ENCODE peak calls at places on chromosome 1, in eight cellular contexts. One of them, this sample, is unnamed.

GRCh38 chr1:247493106-247493505 is 35.2 kb upstream of the OR2B11 start:
- DNase-seq in Caco-2: no peak
- DNase-seq in spleen: no peak
- DNase-seq in A549: no peak
- DNase-seq in astrocyte of the spinal cord: no peak
- DNase-seq in astrocyte: no peak
- DNase-seq in body of pancreas: no peak
- DNase-seq in left ventricle myocardium inferior: no peak
- DNase-seq in this sample: no peak

GRCh38 chr1:34547043-34547674 is 207.7 kb upstream of the GJB5 start:
- DNase-seq in Caco-2: peak; percentile 51
- DNase-seq in spleen: no peak
- DNase-seq in A549: peak; percentile 3
- DNase-seq in astrocyte of the spinal cord: no peak
- DNase-seq in astrocyte: no peak
- DNase-seq in body of pancreas: no peak
- DNase-seq in left ventricle myocardium inferior: no peak
- DNase-seq in this sample: peak; percentile 2

GRCh38 chr1:174884001-174884400 is 115.7 kb upstream of the CACYBP start:
- DNase-seq in Caco-2: no peak
- DNase-seq in spleen: no peak
- DNase-seq in A549: no peak
- DNase-seq in astrocyte of the spinal cord: no peak
- DNase-seq in astrocyte: no peak
- DNase-seq in body of pancreas: no peak
- DNase-seq in left ventricle myocardium inferior: no peak
- DNase-seq in this sample: no peak

GRCh38 chr1:91804546-91805023 is 81.4 kb downstream of the TGFBR3 start:
- DNase-seq in Caco-2: no peak
- DNase-seq in spleen: no peak
- DNase-seq in A549: no peak
- DNase-seq in astrocyte of the spinal cord: peak; percentile 89
- DNase-seq in astrocyte: peak; percentile 93
- DNase-seq in body of pancreas: no peak
- DNase-seq in left ventricle myocardium inferior: no peak
- DNase-seq in this sample: peak; percentile 78

GRCh38 chr1:56790036-56790435 is 29.2 kb downstream of the FYB2 start:
- DNase-seq in Caco-2: no peak
- DNase-seq in spleen: no peak
- DNase-seq in A549: no peak
- DNase-seq in astrocyte of the spinal cord: no peak
- DNase-seq in astrocyte: no peak
- DNase-seq in body of pancreas: no peak
- DNase-seq in left ventricle myocardium inferior: no peak
- DNase-seq in this sample: no peak

GRCh38 chr1:39622427-39622826 is 17.0 kb downstream of the HEYL start:
- DNase-seq in Caco-2: no peak
- DNase-seq in spleen: no peak
- DNase-seq in A549: no peak
- DNase-seq in astrocyte of the spinal cord: no peak
- DNase-seq in astrocyte: no peak
- DNase-seq in body of pancreas: no peak
- DNase-seq in left ventricle myocardium inferior: no peak
- DNase-seq in this sample: no peak

GRCh38 chr1:63643926-63644325 is 50.7 kb downstream of the PGM1 start:
- DNase-seq in Caco-2: no peak
- DNase-seq in spleen: no peak
- DNase-seq in A549: no peak
- DNase-seq in astrocyte of the spinal cord: no peak
- DNase-seq in astrocyte: no peak
- DNase-seq in body of pancreas: peak; percentile 57
- DNase-seq in left ventricle myocardium inferior: peak; percentile 29
- DNase-seq in this sample: no peak

GRCh38 chr1:208479435-208479834 is 235.3 kb upstream of the PLXNA2 start:
- DNase-seq in Caco-2: no peak
- DNase-seq in spleen: no peak
- DNase-seq in A549: no peak
- DNase-seq in astrocyte of the spinal cord: no peak
- DNase-seq in astrocyte: no peak
- DNase-seq in body of pancreas: no peak
- DNase-seq in left ventricle myocardium inferior: no peak
- DNase-seq in this sample: no peak

GRCh38 chr1:5911157-5911556 is 81.1 kb downstream of the NPHP4 start:
- DNase-seq in Caco-2: no peak
- DNase-seq in spleen: peak; percentile 37
- DNase-seq in A549: no peak
- DNase-seq in astrocyte of the spinal cord: no peak
- DNase-seq in astrocyte: no peak
- DNase-seq in body of pancreas: no peak
- DNase-seq in left ventricle myocardium inferior: no peak
- DNase-seq in this sample: no peak

GRCh38 chr1:211476200-211476849 is 15.6 kb downstream of the RD3 start:
- DNase-seq in Caco-2: peak; percentile 81
- DNase-seq in spleen: peak; percentile 87
- DNase-seq in A549: peak; percentile 72
- DNase-seq in astrocyte of the spinal cord: peak; percentile 66
- DNase-seq in astrocyte: peak; percentile 47
- DNase-seq in body of pancreas: peak; percentile 79
- DNase-seq in left ventricle myocardium inferior: peak; percentile 58
- DNase-seq in this sample: peak; percentile 86

DNA sequence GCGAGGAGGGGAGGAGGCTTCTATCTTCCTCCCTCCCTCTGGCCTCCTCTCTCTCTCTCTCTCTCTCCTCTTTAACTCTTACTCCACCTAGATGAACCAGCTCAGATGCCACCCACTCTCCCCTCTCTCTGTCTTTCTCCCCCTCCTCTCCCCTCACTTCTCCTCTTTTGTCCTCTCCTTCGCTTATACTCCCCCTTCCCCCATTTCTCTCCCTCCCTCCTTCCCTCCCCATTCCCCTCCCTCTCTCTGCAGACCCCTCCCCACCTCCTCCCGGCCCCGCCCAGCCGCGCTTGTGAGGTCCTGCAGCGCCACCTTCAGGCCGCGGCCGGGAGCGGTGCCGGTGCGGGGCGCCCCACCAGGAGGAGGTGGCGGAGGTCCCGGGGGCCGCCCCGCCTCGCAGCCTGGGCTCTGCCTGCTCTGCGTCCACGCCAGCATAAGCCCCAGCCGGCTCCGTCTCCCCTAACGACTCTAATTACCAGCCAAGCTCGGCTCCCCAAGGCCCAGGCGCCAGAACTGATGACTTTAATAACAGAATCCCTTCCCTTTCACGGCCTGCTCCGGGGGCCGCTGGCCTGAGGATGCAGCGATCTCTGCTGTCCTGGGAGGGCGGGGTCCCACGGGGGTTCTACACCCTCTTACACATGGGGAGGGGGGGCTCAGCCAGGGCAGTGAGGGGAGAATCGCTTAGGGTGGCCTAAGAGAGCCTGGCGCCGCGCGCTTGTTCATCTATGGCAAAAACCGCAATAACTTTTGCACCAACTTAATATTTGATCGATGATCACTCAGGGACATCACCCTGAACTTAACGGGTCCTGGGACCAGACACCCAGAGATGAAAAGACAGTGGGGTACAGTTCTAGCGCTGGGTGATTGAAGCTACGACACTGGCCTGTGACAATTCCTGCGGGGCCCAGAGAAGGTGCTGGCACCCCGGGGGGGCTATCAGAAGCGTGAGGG is 637.3 kb downstream of the MATN1 start:
- DNase-seq in Caco-2: peak; percentile 3
- DNase-seq in spleen: no peak
- DNase-seq in A549: peak; percentile 44
- DNase-seq in astrocyte of the spinal cord: peak; percentile 74
- DNase-seq in astrocyte: peak; percentile 43
- DNase-seq in body of pancreas: peak; percentile 32
- DNase-seq in left ventricle myocardium inferior: peak; percentile 55
- DNase-seq in this sample: peak; percentile 36
- TF ChIP-seq CTCF in Caco-2: no peak
- TF ChIP-seq CTCF in spleen: peak; percentile 13
- TF ChIP-seq CTCF in A549: peak; percentile 68
- TF ChIP-seq CTCF in astrocyte of the spinal cord: peak; percentile 69
- TF ChIP-seq CTCF in astrocyte: no peak
- TF ChIP-seq CTCF in body of pancreas: peak; percentile 46
- TF ChIP-seq CTCF in left ventricle myocardium inferior: peak; percentile 71
- TF ChIP-seq CTCF in this sample: peak; percentile 46

GRCh38 chr1:159014851-159015250 is 5.1 kb downstream of the IFI16 start:
- DNase-seq in Caco-2: no peak
- DNase-seq in spleen: no peak
- DNase-seq in A549: no peak
- DNase-seq in astrocyte of the spinal cord: no peak
- DNase-seq in astrocyte: no peak
- DNase-seq in body of pancreas: no peak
- DNase-seq in left ventricle myocardium inferior: no peak
- DNase-seq in this sample: no peak

GRCh38 chr1:159014003-159014571 is 4.4 kb downstream of the IFI16 start:
- DNase-seq in Caco-2: no peak
- DNase-seq in spleen: no peak
- DNase-seq in A549: no peak
- DNase-seq in astrocyte of the spinal cord: no peak
- DNase-seq in astrocyte: no peak
- DNase-seq in body of pancreas: no peak
- DNase-seq in left ventricle myocardium inferior: no peak
- DNase-seq in this sample: no peak

GRCh38 chr1:159010398-159010797 is 691 bp downstream of the IFI16 start:
- DNase-seq in Caco-2: no peak
- DNase-seq in spleen: no peak
- DNase-seq in A549: no peak
- DNase-seq in astrocyte of the spinal cord: no peak
- DNase-seq in astrocyte: no peak
- DNase-seq in body of pancreas: no peak
- DNase-seq in left ventricle myocardium inferior: no peak
- DNase-seq in this sample: no peak

GRCh38 chr1:159011701-159012100 is 2.0 kb downstream of the IFI16 start:
- DNase-seq in Caco-2: no peak
- DNase-seq in spleen: no peak
- DNase-seq in A549: no peak
- DNase-seq in astrocyte of the spinal cord: no peak
- DNase-seq in astrocyte: no peak
- DNase-seq in body of pancreas: no peak
- DNase-seq in left ventricle myocardium inferior: no peak
- DNase-seq in this sample: no peak

GRCh38 chr1:159012495-159012894 is 2.8 kb downstream of the IFI16 start:
- DNase-seq in Caco-2: no peak
- DNase-seq in spleen: peak; percentile 76
- DNase-seq in A549: no peak
- DNase-seq in astrocyte of the spinal cord: peak; percentile 14
- DNase-seq in astrocyte: peak; percentile 22
- DNase-seq in body of pancreas: no peak
- DNase-seq in left ventricle myocardium inferior: no peak
- DNase-seq in this sample: no peak
- H3K4me3 ChIP-seq in Caco-2: no peak overlapping the region
- H3K4me3 ChIP-seq in spleen: peak overlapping the region; percentile 54
- H3K4me3 ChIP-seq in A549: no peak overlapping the region
- H3K4me3 ChIP-seq in astrocyte of the spinal cord: peak overlapping the region; percentile 26
- H3K4me3 ChIP-seq in astrocyte: peak overlapping the region; percentile 20
- H3K4me3 ChIP-seq in body of pancreas: no peak overlapping the region
- H3K4me3 ChIP-seq in left ventricle myocardium inferior: peak overlapping the region; percentile 68
- H3K4me3 ChIP-seq in this sample: peak overlapping the region; percentile 56

DNA sequence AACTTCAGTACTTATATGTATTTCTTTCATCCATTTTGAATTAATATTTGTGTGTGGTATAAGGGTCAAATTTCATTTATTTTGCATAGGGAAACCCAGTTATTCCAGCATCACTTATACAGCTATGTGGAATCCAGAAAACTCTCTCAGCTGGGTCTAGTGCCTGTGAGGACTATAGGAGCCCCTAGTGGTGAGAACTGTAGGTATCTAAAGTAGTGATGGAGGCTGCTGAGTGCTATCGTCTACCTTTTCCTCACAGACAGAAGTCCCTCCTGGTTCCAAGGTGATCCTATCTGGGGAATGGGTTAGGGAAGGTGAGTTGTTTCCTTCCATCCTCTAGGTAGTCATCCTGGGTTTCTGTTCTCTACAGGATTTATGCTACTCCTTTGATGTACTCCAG is 352.0 kb upstream of the C1orf87 start:
- DNase-seq in Caco-2: peak; percentile 4
- DNase-seq in spleen: no peak
- DNase-seq in A549: no peak
- DNase-seq in astrocyte of the spinal cord: no peak
- DNase-seq in astrocyte: no peak
- DNase-seq in body of pancreas: no peak
- DNase-seq in left ventricle myocardium inferior: no peak
- DNase-seq in this sample: peak; percentile 56
- TF ChIP-seq CTCF in Caco-2: peak; percentile 14
- TF ChIP-seq CTCF in spleen: no peak
- TF ChIP-seq CTCF in A549: no peak
- TF ChIP-seq CTCF in astrocyte of the spinal cord: peak; percentile 54
- TF ChIP-seq CTCF in astrocyte: peak; percentile 23
- TF ChIP-seq CTCF in body of pancreas: peak; percentile 15
- TF ChIP-seq CTCF in left ventricle myocardium inferior: peak; percentile 36
- TF ChIP-seq CTCF in this sample: peak; percentile 73

GRCh38 chr1:180627411-180627810 is 4.4 kb upstream of the XPR1 start:
- DNase-seq in Caco-2: no peak
- DNase-seq in spleen: no peak
- DNase-seq in A549: no peak
- DNase-seq in astrocyte of the spinal cord: no peak
- DNase-seq in astrocyte: peak; percentile 16
- DNase-seq in body of pancreas: no peak
- DNase-seq in left ventricle myocardium inferior: no peak
- DNase-seq in this sample: no peak

GRCh38 chr1:180631197-180631765 is 541 bp upstream of the XPR1 start:
- DNase-seq in Caco-2: no peak
- DNase-seq in spleen: peak; percentile 76
- DNase-seq in A549: no peak
- DNase-seq in astrocyte of the spinal cord: no peak
- DNase-seq in astrocyte: no peak
- DNase-seq in body of pancreas: no peak
- DNase-seq in left ventricle myocardium inferior: no peak
- DNase-seq in this sample: no peak

GRCh38 chr1:180626711-180627110 is 5.1 kb upstream of the XPR1 start:
- DNase-seq in Caco-2: no peak
- DNase-seq in spleen: no peak
- DNase-seq in A549: no peak
- DNase-seq in astrocyte of the spinal cord: no peak
- DNase-seq in astrocyte: no peak
- DNase-seq in body of pancreas: no peak
- DNase-seq in left ventricle myocardium inferior: no peak
- DNase-seq in this sample: no peak

GRCh38 chr1:180630408-180631196 is 1.2 kb upstream of the XPR1 start:
- DNase-seq in Caco-2: no peak
- DNase-seq in spleen: no peak
- DNase-seq in A549: no peak
- DNase-seq in astrocyte of the spinal cord: no peak
- DNase-seq in astrocyte: no peak
- DNase-seq in body of pancreas: no peak
- DNase-seq in left ventricle myocardium inferior: no peak
- DNase-seq in this sample: no peak

DNA sequence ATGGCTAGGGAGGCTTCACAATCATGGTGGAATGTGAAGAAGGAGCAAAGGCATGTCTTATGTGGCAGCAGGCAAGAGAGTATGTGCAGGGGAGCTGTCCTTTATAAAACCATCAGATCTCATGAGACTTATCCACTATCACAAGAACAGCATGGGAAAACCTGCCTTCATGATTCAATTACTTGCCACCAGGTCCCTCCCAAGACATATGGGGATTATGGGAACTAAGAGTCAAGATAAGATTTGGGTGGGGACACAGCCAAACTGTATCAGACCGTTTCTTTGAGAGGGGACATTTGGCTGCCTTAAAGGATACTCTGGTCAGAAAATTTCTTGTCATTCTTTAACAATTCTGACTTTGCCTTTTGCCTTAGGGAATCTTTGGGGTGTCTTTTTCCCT is 3.2 kb upstream of the XPR1 start:
- DNase-seq in Caco-2: no peak
- DNase-seq in spleen: no peak
- DNase-seq in A549: no peak
- DNase-seq in astrocyte of the spinal cord: no peak
- DNase-seq in astrocyte: no peak
- DNase-seq in body of pancreas: no peak
- DNase-seq in left ventricle myocardium inferior: no peak
- DNase-seq in this sample: no peak
- H3K4me3 ChIP-seq in Caco-2: no peak overlapping the region
- H3K4me3 ChIP-seq in spleen: no peak overlapping the region
- H3K4me3 ChIP-seq in A549: no peak overlapping the region
- H3K4me3 ChIP-seq in astrocyte of the spinal cord: no peak overlapping the region
- H3K4me3 ChIP-seq in astrocyte: no peak overlapping the region
- H3K4me3 ChIP-seq in body of pancreas: no peak overlapping the region
- H3K4me3 ChIP-seq in left ventricle myocardium inferior: no peak overlapping the region
- H3K4me3 ChIP-seq in this sample: no peak overlapping the region

This sample was measured in choroid plexus epithelial cell.